ENCODE peak calls at places on chromosome 11, in nine cellular contexts. N is neural progenitor cell, V is astrocyte, D is IMR-90, M is HCT116, R is Karpas-422, E is keratinocyte, O is PC-3, J is fibroblast of lung. I is an unnamed sample. For H3K36me3 and H3K27me3, the result is how much of the 10 kb centered on the place peaks cover.

GRCh38 chr11:67275606-67276409 is 9.5 kb downstream of the GRK2 start:
- DNase-seq in N (no peak), V (no peak), D (no peak), M (no peak), R (peak), E (no peak), O (no peak), J (no peak), I (peak)

GRCh38 chr11:71372693-71373657 is 75.2 kb downstream of the DHCR7 start:
- DNase-seq in N (peak), V (no peak), D (peak), M (peak), R (peak), E (no peak), O (peak), J (peak), I (peak)

GRCh38 chr11:88175004-88175706 is at the start of gene RAB38:
- DNase-seq in N (peak), V (peak), D (peak), M (peak), R (no peak), E (no peak), O (no peak), J (peak), I (peak)

GRCh38 chr11:66983275-66983924 is 8.3 kb downstream of the C11orf86 start:
- DNase-seq in N (no peak), V (no peak), D (no peak), M (no peak), R (no peak), E (no peak), O (no peak), J (no peak), I (peak)

GRCh38 chr11:65553301-65554001 is 4.7 kb downstream of the LTBP3 start:
- DNase-seq in N (peak), V (no peak), D (no peak), M (no peak), R (peak), E (no peak), O (no peak), J (no peak), I (no peak)

GRCh38 chr11:88402192-88402715 is 64.7 kb upstream of the CTSC start:
- DNase-seq in N (peak), V (peak), D (peak), M (no peak), R (no peak), E (no peak), O (peak), J (peak), I (no peak)

GRCh38 chr11:59206635-59207034 is 6.1 kb downstream of the MPEG1 start:
- DNase-seq in N (peak), V (no peak), D (peak), M (peak), R (peak), E (no peak), O (peak), J (peak), I (no peak)

GRCh38 chr11:128569291-128569690 is 18.1 kb downstream of the ETS1 start:
- DNase-seq in N (no peak), V (no peak), D (no peak), M (no peak), R (no peak), E (no peak), O (no peak), J (no peak), I (no peak)

GRCh38 chr11:65254724-65255123 is 7.0 kb upstream of the POLA2 start:
- DNase-seq in N (no peak), V (no peak), D (peak), M (no peak), R (no peak), E (no peak), O (no peak), J (no peak), I (no peak)

GRCh38 chr11:66478823-66479740 is 1.2 kb upstream of the DPP3 start:
- DNase-seq in N (peak), V (peak), D (peak), M (peak), R (peak), E (no peak), O (peak), J (peak), I (peak)

GRCh38 chr11:58574851-58575250 is 805 bp downstream of the LPXN start:
- DNase-seq in N (no peak), V (peak), D (peak), M (no peak), R (no peak), E (no peak), O (peak), J (peak), I (peak)

GRCh38 chr11:130388607-130389205 is 39.7 kb downstream of the ADAMTS8 start:
- DNase-seq in N (no peak), V (no peak), D (peak), M (no peak), R (no peak), E (no peak), O (no peak), J (no peak), I (no peak)

GRCh38 chr11:72727521-72727920 is 24.7 kb downstream of the ARAP1 start:
- DNase-seq in N (no peak), V (no peak), D (no peak), M (no peak), R (no peak), E (no peak), O (no peak), J (no peak), I (peak)

GRCh38 chr11:9264381-9265210 is 554 bp downstream of the DENND5A start:
- DNase-seq in N (peak), V (peak), D (peak), M (no peak), R (peak), E (no peak), O (peak), J (peak), I (peak)

GRCh38 chr11:65356394-65356972 is 1.9 kb downstream of the TIGD3 start:
- DNase-seq in N (no peak), V (no peak), D (no peak), M (no peak), R (no peak), E (no peak), O (no peak), J (no peak), I (peak)

GRCh38 chr11:121249039-121249663 is 43.4 kb upstream of the SC5D start:
- DNase-seq in N (peak), V (peak), D (peak), M (peak), R (peak), E (no peak), O (peak), J (peak), I (no peak)

GRCh38 chr11:92061648-92062047 is 163.0 kb upstream of the FAT3 start:
- DNase-seq in N (no peak), V (no peak), D (no peak), M (no peak), R (no peak), E (no peak), O (no peak), J (no peak), I (no peak)

GRCh38 chr11:110490886-110491285 is 61.1 kb downstream of the FDX1 start:
- DNase-seq in N (no peak), V (peak), D (peak), M (no peak), R (no peak), E (no peak), O (peak), J (peak), I (peak)

GRCh38 chr11:71432761-71433647 is 15.2 kb downstream of the DHCR7 start:
- DNase-seq in N (no peak), V (no peak), D (no peak), M (no peak), R (no peak), E (no peak), O (no peak), J (no peak), I (peak)

GRCh38 chr11:57777969-57778317 is 16.3 kb downstream of the CTNND1 start:
- DNase-seq in N (peak), V (no peak), D (no peak), M (no peak), R (no peak), E (no peak), O (peak), J (no peak), I (no peak)

GRCh38 chr11:12454782-12455181 is 77.4 kb downstream of the PARVA start:
- DNase-seq in N (no peak), V (no peak), D (peak), M (no peak), R (no peak), E (no peak), O (peak), J (peak), I (no peak)

GRCh38 chr11:8098879-8099278 is 17.9 kb downstream of the TUB start:
- DNase-seq in N (no peak), V (no peak), D (peak), M (no peak), R (no peak), E (no peak), O (no peak), J (no peak), I (peak)

GRCh38 chr11:46491661-46492331 is 100.2 kb upstream of the CHRM4 start:
- DNase-seq in N (no peak), V (no peak), D (peak), M (no peak), R (no peak), E (no peak), O (no peak), J (peak), I (no peak)

GRCh38 chr11:90434858-90435257 is 212.0 kb upstream of the CHORDC1 start:
- DNase-seq in N (peak), V (no peak), D (no peak), M (no peak), R (peak), E (no peak), O (peak), J (peak), I (no peak)

GRCh38 chr11:30914143-30914762 is 328.1 kb upstream of the MPPED2 start:
- DNase-seq in N (peak), V (peak), D (peak), M (peak), R (peak), E (no peak), O (peak), J (peak), I (peak)

GRCh38 chr11:72741849-72742521 is 10.2 kb downstream of the ARAP1 start:
- DNase-seq in N (no peak), V (no peak), D (peak), M (no peak), R (no peak), E (no peak), O (no peak), J (no peak), I (no peak)

GRCh38 chr11:132639986-132640385 is 892.3 kb downstream of the OPCML start:
- DNase-seq in N (no peak), V (peak), D (no peak), M (no peak), R (no peak), E (no peak), O (no peak), J (no peak), I (no peak)

GRCh38 chr11:114169321-114169749 is 109.8 kb downstream of the ZBTB16 start:
- DNase-seq in N (no peak), V (no peak), D (no peak), M (no peak), R (no peak), E (no peak), O (no peak), J (peak), I (no peak)

GRCh38 chr11:64044730-64045386 is 9.1 kb downstream of the FLRT1 start:
- DNase-seq in N (no peak), V (no peak), D (no peak), M (no peak), R (no peak), E (no peak), O (no peak), J (no peak), I (no peak)

GRCh38 chr11:72069787-72070251 is 10.5 kb downstream of the NUMA1 start:
- DNase-seq in N (peak), V (peak), D (peak), M (peak), R (no peak), E (no peak), O (peak), J (peak), I (peak)

GRCh38 chr11:126355926-126356897 is 726 bp downstream of the ST3GAL4 start:
- DNase-seq in N (no peak), V (no peak), D (no peak), M (no peak), R (no peak), E (no peak), O (peak), J (no peak), I (peak)

GRCh38 chr11:79400717-79401330 is 40.0 kb downstream of the TENM4 start:
- DNase-seq in N (peak), V (no peak), D (peak), M (no peak), R (peak), E (no peak), O (peak), J (peak), I (peak)

GRCh38 chr11:31711137-31711536 is 100.0 kb downstream of the PAX6 start:
- DNase-seq in N (no peak), V (no peak), D (no peak), M (no peak), R (no peak), E (no peak), O (peak), J (no peak), I (no peak)

GRCh38 chr11:130828741-130829140 is 87.5 kb downstream of the SNX19 start:
- DNase-seq in N (no peak), V (peak), D (no peak), M (no peak), R (no peak), E (no peak), O (no peak), J (peak), I (no peak)

GRCh38 chr11:32115406-32115805 is 24.5 kb downstream of the RCN1 start:
- DNase-seq in N (no peak), V (no peak), D (no peak), M (no peak), R (no peak), E (no peak), O (no peak), J (no peak), I (no peak)

GRCh38 chr11:10314199-10315072 is 9.6 kb downstream of the ADM start:
- DNase-seq in N (peak), V (peak), D (peak), M (no peak), R (peak), E (no peak), O (peak), J (peak), I (no peak)

GRCh38 chr11:62716816-62717215 is 9.3 kb downstream of the GNG3 start:
- DNase-seq in N (no peak), V (no peak), D (no peak), M (no peak), R (no peak), E (no peak), O (no peak), J (no peak), I (no peak)
- H3K36me3 ChIP-seq in N (under half), V (half or more), D (half or more), M (half or more), R (half or more), E (under half), O (half or more), J (under half), I (half or more)

GRCh38 chr11:2578934-2579280 is 120.9 kb downstream of the KCNQ1OT1 start:
- DNase-seq in N (no peak), V (no peak), D (no peak), M (no peak), R (no peak), E (no peak), O (no peak), J (no peak), I (peak)
- H3K27me3 ChIP-seq in N (under half), V (under half), D (under half), M (under half), R (under half), E (under half), O (under half), J (under half), I (under half)

DNA sequence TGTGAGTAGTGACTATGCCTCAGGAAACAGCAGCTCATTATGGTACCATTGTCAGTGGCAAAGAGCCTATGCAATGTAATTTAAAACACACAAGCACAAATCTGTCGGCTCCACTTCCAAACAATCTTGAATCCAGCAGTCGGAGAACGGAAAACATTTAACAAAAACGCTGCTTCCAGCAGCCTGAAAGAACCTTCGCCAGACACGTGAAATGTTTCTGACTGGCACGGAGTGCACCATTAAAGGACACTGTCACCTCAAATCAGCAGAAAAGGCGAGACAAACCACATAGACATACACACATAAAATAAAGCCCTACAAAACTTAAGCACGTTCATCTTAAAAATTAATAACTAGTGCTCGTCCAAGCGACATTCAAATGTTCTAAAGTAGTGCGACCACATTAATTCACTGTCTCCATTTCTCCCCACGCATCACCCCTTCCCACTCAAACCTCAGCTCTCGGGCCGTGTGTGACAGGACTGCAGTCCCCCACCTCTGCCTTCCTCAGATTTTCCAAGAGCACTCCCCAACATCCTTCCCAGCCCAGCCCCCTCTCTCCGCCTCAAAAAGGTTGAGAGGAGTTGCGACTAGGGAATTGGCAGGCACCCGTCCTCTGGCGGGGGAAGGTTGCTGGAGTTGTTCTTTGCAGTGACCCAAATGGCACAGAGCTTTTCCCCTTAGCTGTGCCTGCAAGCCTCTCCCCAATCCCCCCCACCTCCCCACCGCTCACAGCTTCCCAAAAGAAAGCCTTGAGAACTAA is 638 bp downstream of the RAB30 start:
- DNase-seq in N (peak), V (no peak), D (peak), M (no peak), R (peak), E (no peak), O (no peak), J (peak), I (no peak)
- H2AFZ ChIP-seq in N (peak), V (peak), D (peak), M (peak), R (no peak), E (peak), O (peak), J (peak), I (peak)

GRCh38 chr11:34977039-34977906 is 60.9 kb downstream of the PDHX start:
- DNase-seq in N (no peak), V (peak), D (peak), M (peak), R (no peak), E (peak), O (peak), J (peak), I (peak)

GRCh38 chr11:34975482-34975881 is 59.1 kb downstream of the PDHX start:
- DNase-seq in N (no peak), V (no peak), D (no peak), M (no peak), R (no peak), E (no peak), O (no peak), J (no peak), I (no peak)

GRCh38 chr11:34972892-34973291 is 56.5 kb downstream of the PDHX start:
- DNase-seq in N (no peak), V (peak), D (peak), M (no peak), R (no peak), E (no peak), O (no peak), J (peak), I (no peak)

GRCh38 chr11:34978236-34979191 is 62.1 kb downstream of the PDHX start:
- DNase-seq in N (peak), V (peak), D (no peak), M (no peak), R (no peak), E (no peak), O (no peak), J (no peak), I (no peak)

DNA sequence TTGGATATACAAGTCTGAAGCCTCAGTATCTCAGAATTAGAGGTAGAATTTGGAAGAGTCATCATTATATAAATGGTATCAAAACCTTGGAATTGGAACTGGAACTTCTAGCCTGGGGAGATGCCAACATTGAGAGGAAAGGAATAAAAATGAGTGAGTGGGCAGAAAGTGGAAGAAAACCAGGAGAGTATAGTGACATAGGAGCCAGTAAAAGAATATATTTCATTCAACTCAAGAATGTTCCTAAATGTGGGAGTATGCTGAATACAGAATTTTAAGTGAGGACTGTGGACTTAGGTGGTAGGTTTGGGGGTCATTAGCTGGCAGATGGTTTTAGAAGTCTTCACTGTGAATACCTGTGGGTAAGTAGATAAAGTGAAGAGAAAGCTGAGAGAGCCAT is 60.1 kb downstream of the PDHX start:
- DNase-seq in N (no peak), V (peak), D (no peak), M (no peak), R (no peak), E (no peak), O (no peak), J (no peak), I (peak)
- H3K36me3 ChIP-seq in N (under half), V (under half), D (under half), M (under half), R (under half), E (under half), O (under half), J (under half), I (under half)

GRCh38 chr11:102026975-102027374 is 20.3 kb upstream of the CFAP300 start:
- DNase-seq in N (no peak), V (no peak), D (no peak), M (no peak), R (no peak), E (no peak), O (no peak), J (peak), I (no peak)

DNA sequence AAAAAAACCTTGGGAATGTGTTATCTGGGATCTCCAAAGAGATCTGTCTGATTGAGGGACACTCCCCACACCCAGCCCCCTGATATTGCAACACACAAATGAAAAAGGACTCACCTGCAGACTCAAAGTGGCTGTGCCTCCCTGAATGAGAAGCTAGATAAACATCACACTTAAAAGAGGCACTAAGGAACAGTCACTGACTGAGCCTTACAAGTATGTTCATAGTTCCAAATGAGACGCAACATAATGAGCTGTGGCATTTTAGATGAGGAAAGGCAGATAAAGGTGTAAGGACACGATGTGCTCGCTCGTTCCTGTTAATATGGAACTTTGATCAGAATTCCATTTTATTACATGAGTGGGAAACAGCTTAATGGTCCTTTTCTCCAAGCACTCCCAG is 21.0 kb upstream of the CFAP300 start:
- DNase-seq in N (no peak), V (no peak), D (no peak), M (no peak), R (no peak), E (no peak), O (no peak), J (no peak), I (no peak)
- H3K27me3 ChIP-seq in N (under half), V (under half), D (under half), M (under half), R (under half), E (under half), O (under half), J (under half), I (under half)

GRCh38 chr11:61955031-61955415 is 4.9 kb downstream of the BEST1 start:
- DNase-seq in N (peak), V (peak), D (peak), M (no peak), R (no peak), E (no peak), O (no peak), J (peak), I (peak)
- H2AFZ ChIP-seq in N (peak), V (peak), D (peak), M (no peak), R (no peak), E (peak), O (peak), J (peak), I (peak)